ENCODE peak calls at places on chromosomes 16 and 17, in nine cellular contexts. E, O, A, Y, F, C, Z, K and M are unnamed samples.

GRCh38 chr17:18955009-18955408 is 3.0 kb downstream of the SLC5A10 start:
- DNase-seq in E (no peak), O (no peak), A (no peak), Y (no peak), F (no peak), C (no peak), Z (no peak), K (no peak), M (no peak)

GRCh38 chr17:80086081-80086480 is 15.3 kb upstream of the GAA start:
- DNase-seq in E (no peak), O (no peak), A (no peak), Y (no peak), F (no peak), C (no peak), Z (no peak), K (no peak), M (no peak)

GRCh38 chr17:49204521-49204920 is 5.9 kb downstream of the GNGT2 start:
- DNase-seq in E (no peak), O (no peak), A (no peak), Y (no peak), F (no peak), C (no peak), Z (no peak), K (no peak), M (no peak)

GRCh38 chr16:29810699-29811169 is 1.3 kb upstream of the PRRT2 start:
- DNase-seq in E (no peak), O (no peak), A (no peak), Y (no peak), F (no peak), C (no peak), Z (no peak), K (no peak), M (no peak)

GRCh38 chr16:50699345-50700159 is 6.1 kb downstream of the NOD2 start:
- DNase-seq in E (no peak), O (no peak), A (no peak), Y (no peak), F (no peak), C (no peak), Z (no peak), K (no peak), M (no peak)

GRCh38 chr17:66533572-66533971 is 231.2 kb downstream of the PRKCA start:
- DNase-seq in E (no peak), O (no peak), A (peak; percentile 81), Y (peak; percentile 34), F (peak; percentile 38), C (no peak), Z (no peak), K (peak; percentile 41), M (no peak)

GRCh38 chr16:29148867-29149272 is 164.0 kb downstream of the LAT start:
- DNase-seq in E (peak; percentile 47), O (no peak), A (no peak), Y (no peak), F (no peak), C (no peak), Z (no peak), K (no peak), M (no peak)

GRCh38 chr17:36945959-36946725 is 2.6 kb upstream of the AATF start:
- DNase-seq in E (no peak), O (no peak), A (no peak), Y (no peak), F (no peak), C (no peak), Z (no peak), K (no peak), M (no peak)

GRCh38 chr17:51006601-51007000 is 114.1 kb downstream of the SPAG9 start:
- DNase-seq in E (no peak), O (peak; percentile 23), A (no peak), Y (no peak), F (no peak), C (no peak), Z (no peak), K (peak; percentile 11), M (no peak)

GRCh38 chr17:41777157-41777578 is 9.3 kb downstream of the JUP start:
- DNase-seq in E (peak; percentile 91), O (no peak), A (no peak), Y (peak; percentile 69), F (no peak), C (no peak), Z (no peak), K (peak; percentile 91), M (no peak)

GRCh38 chr17:6576038-6576437 is 19.7 kb upstream of the PITPNM3 start:
- DNase-seq in E (no peak), O (no peak), A (no peak), Y (no peak), F (no peak), C (no peak), Z (no peak), K (no peak), M (no peak)

GRCh38 chr17:6496116-6496481 is 51.8 kb downstream of the PIMREG start:
- DNase-seq in E (no peak), O (no peak), A (peak; percentile 88), Y (no peak), F (no peak), C (no peak), Z (peak; percentile 15), K (no peak), M (no peak)

GRCh38 chr16:31092330-31092729 is 2.3 kb downstream of the VKORC1 start:
- DNase-seq in E (no peak), O (peak; percentile 73), A (no peak), Y (no peak), F (no peak), C (no peak), Z (no peak), K (no peak), M (no peak)

GRCh38 chr17:44223574-44224046 is 4.1 kb upstream of the UBTF start:
- DNase-seq in E (peak; percentile 36), O (peak; percentile 83), A (no peak), Y (no peak), F (no peak), C (no peak), Z (no peak), K (peak; percentile 36), M (no peak)

GRCh38 chr16:80056334-80056733 is 455.8 kb upstream of the MAF start:
- DNase-seq in E (no peak), O (peak; percentile 20), A (no peak), Y (no peak), F (no peak), C (no peak), Z (no peak), K (no peak), M (no peak)

GRCh38 chr17:7328840-7329359 is at the start of gene NEURL4:
- DNase-seq in E (no peak), O (peak; percentile 45), A (no peak), Y (no peak), F (peak; percentile 37), C (no peak), Z (no peak), K (no peak), M (peak; percentile 7)